ENCODE peak calls at places on chromosomes 6 and 20, in six cellular contexts. Q is stimulated activated CD4-positive, alpha-beta T cell treated with anti-CD3 and anti-CD28 coated beads, Interleukin-4, amount 100 ng/mL, for 48 hours; Y is T-cell; W is stimulated activated CD8-positive, alpha-beta memory T cell treated with anti-CD3 and anti-CD28 coated beads, Interleukin-4, amount 100 ng/mL, for 1 hour; O is GM23248; X is posterior cingulate gyrus. C is an unnamed sample.

GRCh38 chr6:125611573-125612399 is 137.6 kb upstream of the HEY2 start:
- DNase-seq in Q (no peak), W (no peak), O (no peak), Y (no peak), X (no peak), C (peak; percentile 35)

GRCh38 chr6:37648465-37649330 is 49.0 kb downstream of the MDGA1 start:
- DNase-seq in X (no peak), O (peak; percentile 41), Q (peak; percentile 25), Y (peak; percentile 43), W (no peak), C (peak; percentile 98)

GRCh38 chr6:135475292-135475886 is 22.2 kb downstream of the AHI1 start:
- DNase-seq in W (no peak), O (peak; percentile 54), Q (no peak), Y (no peak), X (no peak), C (no peak)

GRCh38 chr20:25637247-25637646 is 13.4 kb upstream of the NANP start:
- DNase-seq in Q (no peak), O (no peak), X (no peak), W (no peak), Y (no peak), C (no peak)

GRCh38 chr6:99219788-99220187 is 129.7 kb downstream of the FAXC start:
- DNase-seq in W (no peak), Y (no peak), Q (no peak), O (no peak), X (no peak), C (peak; percentile 77)

GRCh38 chr6:149147939-149148718 is 169.4 kb upstream of the TAB2 start:
- DNase-seq in W (no peak), Q (no peak), X (no peak), Y (peak; percentile 19), O (no peak), C (no peak)

GRCh38 chr6:107653183-107653580 is 163.3 kb downstream of the SOBP start:
- DNase-seq in Y (no peak), W (no peak), Q (no peak), X (no peak), O (no peak), C (no peak)

GRCh38 chr20:49644980-49645565 is 68.6 kb downstream of the B4GALT5 start:
- DNase-seq in W (no peak), X (no peak), O (no peak), Y (no peak), Q (no peak), C (no peak)

C was measured in H7.